ENCODE peak calls at places on chromosomes 3 and 15, in seven cellular contexts. C is HepG2, U is GM23248, P is A673, T is PC-3, W is mammary epithelial cell, V is MM.1S. N is an unnamed sample.
A peak's percentile ranks its signal among the peaks of the same experiment; 100 is the strongest.

GRCh38 chr3:123634149-123635051 is 49.5 kb upstream of the HACD2 start:
- DNase-seq in C (no peak), U (no peak), P (no peak), T (no peak), W (no peak), V (no peak), N (no peak)

GRCh38 chr3:22960326-22960984 is 242.7 kb upstream of the UBE2E2 start:
- DNase-seq in C (peak; percentile 12), U (peak; percentile 65), P (peak; percentile 34), T (peak; percentile 74), W (peak; percentile 21), V (peak; percentile 59), N (no peak)

GRCh38 chr15:73046073-73046472 is 6.2 kb upstream of the NEO1 start:
- DNase-seq in C (no peak), U (no peak), P (no peak), T (no peak), W (no peak), V (no peak), N (no peak)

GRCh38 chr3:167491626-167492025 is 17.8 kb upstream of the SERPINI2 start:
- DNase-seq in C (no peak), U (no peak), P (no peak), T (no peak), W (no peak), V (no peak), N (no peak)

GRCh38 chr15:31236184-31237041 is 90.2 kb upstream of the KLF13 start:
- DNase-seq in C (peak; percentile 64), U (peak; percentile 96), P (peak; percentile 90), T (peak; percentile 54), W (peak; percentile 63), V (peak; percentile 40), N (no peak)

GRCh38 chr3:194220776-194221735 is 85.1 kb downstream of the HES1 start:
- DNase-seq in C (no peak), U (peak; percentile 58), P (no peak), T (peak; percentile 47), W (peak; percentile 39), V (no peak), N (no peak)

GRCh38 chr3:155242342-155242741 is 51.1 kb downstream of the STRIT1 start:
- DNase-seq in C (no peak), U (peak; percentile 87), P (no peak), T (no peak), W (peak; percentile 43), V (no peak), N (no peak)

GRCh38 chr3:41274944-41275668 is 75.8 kb downstream of the CTNNB1 start:
- DNase-seq in C (peak; percentile 88), U (peak; percentile 88), P (no peak), T (peak; percentile 95), W (peak; percentile 73), V (no peak), N (no peak)

GRCh38 chr3:107604057-107604802 is 81.5 kb downstream of the BBX start:
- DNase-seq in C (no peak), U (peak; percentile 79), P (no peak), T (no peak), W (no peak), V (no peak), N (no peak)

GRCh38 chr3:151838574-151839312 is 24.8 kb downstream of the AADAC start:
- DNase-seq in C (peak; percentile 77), U (peak; percentile 93), P (peak; percentile 93), T (peak; percentile 88), W (peak; percentile 55), V (peak; percentile 72), N (no peak)

GRCh38 chr15:90364251-90364650 is 12.2 kb downstream of the ZNF774 start:
- DNase-seq in C (no peak), U (peak; percentile 77), P (no peak), T (peak; percentile 82), W (peak; percentile 81), V (no peak), N (no peak)

GRCh38 chr15:71440479-71441071 is 325.3 kb downstream of the THSD4 start:
- DNase-seq in C (peak; percentile 27), U (peak; percentile 71), P (peak; percentile 71), T (peak; percentile 67), W (peak; percentile 47), V (peak; percentile 61), N (no peak)

GRCh38 chr3:59578129-59578528 is 528.3 kb upstream of the CFAP20DC start:
- DNase-seq in C (no peak), U (no peak), P (no peak), T (no peak), W (peak; percentile 38), V (no peak), N (no peak)

GRCh38 chr3:131789188-131789587 is 245.6 kb downstream of the CPNE4 start:
- DNase-seq in C (no peak), U (no peak), P (no peak), T (no peak), W (no peak), V (no peak), N (no peak)

GRCh38 chr3:167318996-167319615 is 61.0 kb downstream of the ZBBX start:
- DNase-seq in C (no peak), U (no peak), P (no peak), T (peak; percentile 51), W (no peak), V (no peak), N (no peak)

GRCh38 chr15:84631706-84632272 is 22.3 kb downstream of the WDR73 start:
- DNase-seq in C (peak; percentile 12), U (peak; percentile 51), P (no peak), T (peak; percentile 11), W (no peak), V (no peak), N (no peak)

GRCh38 chr15:84638103-84638502 is 16.0 kb downstream of the WDR73 start:
- DNase-seq in C (peak; percentile 58), U (peak; percentile 56), P (no peak), T (peak; percentile 53), W (peak; percentile 40), V (peak; percentile 45), N (no peak)

GRCh38 chr15:84629033-84629432 is 25.1 kb downstream of the WDR73 start:
- DNase-seq in C (no peak), U (no peak), P (no peak), T (no peak), W (no peak), V (no peak), N (no peak)

GRCh38 chr15:84634228-84634837 is 19.8 kb downstream of the WDR73 start:
- DNase-seq in C (no peak), U (no peak), P (no peak), T (no peak), W (no peak), V (no peak), N (no peak)

GRCh38 chr15:84633311-84634227 is 20.5 kb downstream of the WDR73 start:
- DNase-seq in C (peak; percentile 18), U (peak; percentile 86), P (peak; percentile 68), T (peak; percentile 76), W (peak; percentile 79), V (peak; percentile 76), N (no peak)
- TF ChIP-seq EZH2 in C (no peak), U (no peak), P (no peak), T (no peak), W (no peak), V (no peak), N (peak; percentile 45)

GRCh38 chr3:38047896-38048295 is 8.9 kb downstream of the DLEC1 start:
- DNase-seq in C (no peak), U (no peak), P (no peak), T (no peak), W (no peak), V (no peak), N (no peak)
- TF ChIP-seq EZH2 in C (no peak), U (no peak), P (no peak), T (no peak), W (no peak), V (no peak), N (no peak)

DNA sequence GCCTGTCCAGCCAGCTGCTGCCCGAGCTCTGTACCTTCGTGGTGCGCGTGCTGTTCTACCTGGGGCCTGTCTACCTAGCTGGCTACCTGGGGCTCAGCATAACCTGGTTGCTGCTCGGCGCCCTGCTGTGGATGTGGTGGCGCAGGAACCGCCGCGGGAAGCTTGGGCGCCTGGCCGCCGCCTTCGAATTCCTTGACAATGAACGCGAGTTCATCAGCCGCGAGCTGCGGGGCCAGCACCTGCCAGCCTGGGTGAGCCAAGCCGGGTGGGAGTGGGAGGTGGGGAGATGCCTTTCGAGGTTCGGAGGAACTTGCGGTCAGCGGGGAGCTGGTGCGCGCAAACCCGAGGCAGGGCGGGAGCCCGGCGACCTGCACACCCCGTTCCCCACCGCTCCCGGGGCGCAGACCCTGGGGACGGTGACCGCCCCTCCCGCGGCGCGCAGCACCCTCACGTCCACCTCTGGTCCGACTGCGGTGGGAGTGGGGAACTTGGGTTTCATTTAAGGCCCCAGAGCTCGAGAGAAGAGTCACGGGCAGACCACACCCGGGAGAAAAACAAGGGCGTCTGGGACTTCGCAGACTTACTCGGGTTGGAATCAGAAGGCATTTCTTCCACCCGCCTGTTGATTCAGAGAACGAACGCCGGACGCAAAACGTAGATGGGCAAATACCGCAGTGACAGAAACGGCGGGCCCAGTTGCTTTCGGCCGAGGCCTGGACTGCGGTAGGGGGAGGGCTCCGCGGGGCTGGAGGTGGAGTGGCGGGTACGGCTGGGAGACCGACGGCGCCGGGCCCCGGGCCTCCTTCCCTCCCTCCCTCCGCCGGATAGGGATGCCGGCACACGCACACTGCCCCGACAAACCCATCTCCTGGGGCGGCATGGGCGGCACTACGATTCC is 708 bp downstream of the ESYT3 start:
- DNase-seq in C (no peak), U (peak; percentile 55), P (no peak), T (no peak), W (no peak), V (no peak), N (peak; percentile 66)
- TF ChIP-seq EZH2 in C (no peak), U (no peak), P (peak; percentile 50), T (no peak), W (no peak), V (no peak), N (peak; percentile 89)

GRCh38 chr3:183254816-183255730 is 2.0 kb downstream of the B3GNT5 start:
- DNase-seq in C (no peak), U (no peak), P (no peak), T (peak; percentile 74), W (peak; percentile 76), V (no peak), N (no peak)

GRCh38 chr3:183252108-183252782 is 808 bp upstream of the B3GNT5 start:
- DNase-seq in C (no peak), U (peak; percentile 12), P (no peak), T (peak; percentile 64), W (peak; percentile 41), V (no peak), N (no peak)

GRCh38 chr3:183253961-183254815 is 1.1 kb downstream of the B3GNT5 start:
- DNase-seq in C (no peak), U (peak; percentile 63), P (peak; percentile 49), T (peak; percentile 48), W (no peak), V (no peak), N (no peak)

GRCh38 chr3:183252973-183253363 is at the start of gene B3GNT5:
- DNase-seq in C (no peak), U (no peak), P (no peak), T (peak; percentile 75), W (peak; percentile 87), V (no peak), N (no peak)

DNA sequence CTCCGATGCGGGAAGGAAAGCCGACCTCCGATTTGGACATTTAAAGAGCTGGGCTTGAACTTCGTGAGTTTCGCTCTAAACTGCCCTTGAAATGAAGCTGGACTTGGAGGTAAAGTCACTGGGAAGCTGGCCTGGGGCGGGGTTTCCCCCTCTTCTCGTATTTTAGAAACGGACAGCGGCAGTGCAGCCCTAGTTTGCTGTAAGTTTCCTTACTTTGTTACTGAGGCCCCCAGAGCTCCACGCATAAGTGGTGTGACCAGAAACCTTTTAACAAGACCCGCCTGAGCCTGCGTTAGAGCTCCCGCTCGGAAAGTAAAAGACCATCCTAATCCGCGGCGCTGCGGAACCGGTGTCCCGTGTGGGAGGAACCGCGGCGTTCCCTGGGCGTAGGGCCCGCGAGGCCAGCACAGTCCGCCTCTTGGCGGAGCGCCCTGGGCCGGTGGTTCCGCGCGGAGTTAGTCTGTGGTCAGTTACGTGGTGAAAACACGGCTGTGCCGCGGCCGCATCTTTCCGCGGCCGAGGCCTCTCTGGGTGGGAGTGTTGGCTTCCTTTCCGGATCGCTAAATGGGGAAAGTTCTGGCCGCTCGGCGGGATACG is 409 bp downstream of the B3GNT5 start:
- DNase-seq in C (no peak), U (peak; percentile 74), P (peak; percentile 48), T (peak; percentile 40), W (no peak), V (no peak), N (peak; percentile 71)
- TF ChIP-seq EZH2 in C (peak; percentile 99), U (no peak), P (no peak), T (no peak), W (no peak), V (no peak), N (peak; percentile 48)

N was measured in H1.